ENCODE peak calls at places on chromosome 20, in eight cellular contexts. One of them, this sample, is unnamed. For H3K4me1, the result is how much of the 10 kb centered on the place peaks cover.

GRCh38 chr20:46031701-46032254 is 2.8 kb downstream of the SLC12A5 start:
- DNase-seq in CD4-positive, CD25-positive, alpha-beta regulatory T cell: no peak
- DNase-seq in mammary epithelial cell: no peak
- DNase-seq in A549: no peak
- DNase-seq in HCT116: no peak
- DNase-seq in heart left ventricle: peak
- DNase-seq in GM23248: peak
- DNase-seq in IMR-90: no peak
- DNase-seq in this sample: no peak

GRCh38 chr20:36744764-36745191 is 1.1 kb downstream of the NDRG3 start:
- DNase-seq in heart left ventricle: peak
- DNase-seq in GM23248: peak
- DNase-seq in mammary epithelial cell: peak
- DNase-seq in HCT116: no peak
- DNase-seq in CD4-positive, CD25-positive, alpha-beta regulatory T cell: no peak
- DNase-seq in A549: no peak
- DNase-seq in IMR-90: peak
- DNase-seq in this sample: no peak

GRCh38 chr20:41594514-41595322 is 23.5 kb downstream of the CHD6 start:
- DNase-seq in heart left ventricle: no peak
- DNase-seq in mammary epithelial cell: no peak
- DNase-seq in IMR-90: no peak
- DNase-seq in GM23248: no peak
- DNase-seq in A549: no peak
- DNase-seq in CD4-positive, CD25-positive, alpha-beta regulatory T cell: no peak
- DNase-seq in HCT116: no peak
- DNase-seq in this sample: no peak

GRCh38 chr20:60823001-60823649 is 428.9 kb upstream of the CDH4 start:
- DNase-seq in IMR-90: no peak
- DNase-seq in A549: no peak
- DNase-seq in HCT116: no peak
- DNase-seq in GM23248: no peak
- DNase-seq in CD4-positive, CD25-positive, alpha-beta regulatory T cell: no peak
- DNase-seq in heart left ventricle: no peak
- DNase-seq in mammary epithelial cell: no peak
- DNase-seq in this sample: no peak

GRCh38 chr20:24691901-24692351 is 222.5 kb downstream of the SYNDIG1 start:
- DNase-seq in GM23248: no peak
- DNase-seq in mammary epithelial cell: no peak
- DNase-seq in A549: no peak
- DNase-seq in heart left ventricle: no peak
- DNase-seq in CD4-positive, CD25-positive, alpha-beta regulatory T cell: no peak
- DNase-seq in IMR-90: no peak
- DNase-seq in HCT116: no peak
- DNase-seq in this sample: no peak

GRCh38 chr20:16206817-16207216 is 366.4 kb downstream of the KIF16B start:
- DNase-seq in A549: no peak
- DNase-seq in mammary epithelial cell: no peak
- DNase-seq in heart left ventricle: no peak
- DNase-seq in GM23248: no peak
- DNase-seq in CD4-positive, CD25-positive, alpha-beta regulatory T cell: no peak
- DNase-seq in HCT116: no peak
- DNase-seq in IMR-90: no peak
- DNase-seq in this sample: no peak

GRCh38 chr20:41969656-41970055 is 351.5 kb upstream of the CHD6 start:
- DNase-seq in mammary epithelial cell: no peak
- DNase-seq in heart left ventricle: no peak
- DNase-seq in GM23248: no peak
- DNase-seq in IMR-90: no peak
- DNase-seq in HCT116: no peak
- DNase-seq in CD4-positive, CD25-positive, alpha-beta regulatory T cell: no peak
- DNase-seq in A549: no peak
- DNase-seq in this sample: no peak

GRCh38 chr20:58202039-58202438 is 26.4 kb downstream of the ANKRD60 start:
- DNase-seq in mammary epithelial cell: no peak
- DNase-seq in A549: no peak
- DNase-seq in GM23248: peak
- DNase-seq in IMR-90: no peak
- DNase-seq in heart left ventricle: no peak
- DNase-seq in CD4-positive, CD25-positive, alpha-beta regulatory T cell: no peak
- DNase-seq in HCT116: no peak
- DNase-seq in this sample: no peak

GRCh38 chr20:35771689-35772562 is at the start of gene PHF20:
- DNase-seq in heart left ventricle: peak
- DNase-seq in mammary epithelial cell: peak
- DNase-seq in A549: peak
- DNase-seq in GM23248: peak
- DNase-seq in CD4-positive, CD25-positive, alpha-beta regulatory T cell: peak
- DNase-seq in HCT116: peak
- DNase-seq in IMR-90: peak
- DNase-seq in this sample: peak

GRCh38 chr20:47320990-47321805 is 35.3 kb downstream of the ZMYND8 start:
- DNase-seq in IMR-90: no peak
- DNase-seq in A549: peak
- DNase-seq in heart left ventricle: no peak
- DNase-seq in HCT116: no peak
- DNase-seq in CD4-positive, CD25-positive, alpha-beta regulatory T cell: no peak
- DNase-seq in GM23248: no peak
- DNase-seq in mammary epithelial cell: peak
- DNase-seq in this sample: no peak
- H3K4me1 ChIP-seq in IMR-90: under half
- H3K4me1 ChIP-seq in A549: half or more
- H3K4me1 ChIP-seq in heart left ventricle: under half
- H3K4me1 ChIP-seq in HCT116: half or more
- H3K4me1 ChIP-seq in CD4-positive, CD25-positive, alpha-beta regulatory T cell: under half
- H3K4me1 ChIP-seq in GM23248: under half
- H3K4me1 ChIP-seq in mammary epithelial cell: half or more
- H3K4me1 ChIP-seq in this sample: under half

GRCh38 chr20:14979472-14979986 is 642.1 kb upstream of the FLRT3 start:
- DNase-seq in A549: peak
- DNase-seq in mammary epithelial cell: no peak
- DNase-seq in IMR-90: no peak
- DNase-seq in HCT116: no peak
- DNase-seq in heart left ventricle: no peak
- DNase-seq in GM23248: peak
- DNase-seq in CD4-positive, CD25-positive, alpha-beta regulatory T cell: no peak
- DNase-seq in this sample: no peak
- H3K4me1 ChIP-seq in A549: under half
- H3K4me1 ChIP-seq in mammary epithelial cell: under half
- H3K4me1 ChIP-seq in IMR-90: under half
- H3K4me1 ChIP-seq in HCT116: under half
- H3K4me1 ChIP-seq in heart left ventricle: under half
- H3K4me1 ChIP-seq in GM23248: under half
- H3K4me1 ChIP-seq in CD4-positive, CD25-positive, alpha-beta regulatory T cell: under half
- H3K4me1 ChIP-seq in this sample: under half

GRCh38 chr20:53658973-53659372 is 65.3 kb upstream of the ZNF217 start:
- DNase-seq in GM23248: no peak
- DNase-seq in IMR-90: no peak
- DNase-seq in mammary epithelial cell: no peak
- DNase-seq in heart left ventricle: no peak
- DNase-seq in A549: no peak
- DNase-seq in HCT116: no peak
- DNase-seq in CD4-positive, CD25-positive, alpha-beta regulatory T cell: no peak
- DNase-seq in this sample: no peak

GRCh38 chr20:53658327-53658726 is 64.7 kb upstream of the ZNF217 start:
- DNase-seq in GM23248: no peak
- DNase-seq in heart left ventricle: no peak
- DNase-seq in IMR-90: no peak
- DNase-seq in HCT116: no peak
- DNase-seq in A549: no peak
- DNase-seq in CD4-positive, CD25-positive, alpha-beta regulatory T cell: no peak
- DNase-seq in mammary epithelial cell: no peak
- DNase-seq in this sample: no peak

GRCh38 chr20:53660078-53660909 is 66.7 kb upstream of the ZNF217 start:
- DNase-seq in CD4-positive, CD25-positive, alpha-beta regulatory T cell: peak
- DNase-seq in A549: no peak
- DNase-seq in IMR-90: peak
- DNase-seq in GM23248: peak
- DNase-seq in heart left ventricle: peak
- DNase-seq in mammary epithelial cell: no peak
- DNase-seq in HCT116: no peak
- DNase-seq in this sample: peak

GRCh38 chr20:53662595-53662994 is 69.0 kb upstream of the ZNF217 start:
- DNase-seq in HCT116: no peak
- DNase-seq in heart left ventricle: no peak
- DNase-seq in mammary epithelial cell: no peak
- DNase-seq in GM23248: no peak
- DNase-seq in A549: no peak
- DNase-seq in IMR-90: no peak
- DNase-seq in CD4-positive, CD25-positive, alpha-beta regulatory T cell: no peak
- DNase-seq in this sample: no peak

GRCh38 chr20:53660947-53661381 is 67.3 kb upstream of the ZNF217 start:
- DNase-seq in heart left ventricle: no peak
- DNase-seq in mammary epithelial cell: no peak
- DNase-seq in IMR-90: peak
- DNase-seq in GM23248: peak
- DNase-seq in HCT116: no peak
- DNase-seq in CD4-positive, CD25-positive, alpha-beta regulatory T cell: peak
- DNase-seq in A549: no peak
- DNase-seq in this sample: no peak
- H3K4me1 ChIP-seq in heart left ventricle: under half
- H3K4me1 ChIP-seq in mammary epithelial cell: under half
- H3K4me1 ChIP-seq in IMR-90: under half
- H3K4me1 ChIP-seq in GM23248: under half
- H3K4me1 ChIP-seq in HCT116: under half
- H3K4me1 ChIP-seq in CD4-positive, CD25-positive, alpha-beta regulatory T cell: under half
- H3K4me1 ChIP-seq in A549: under half
- H3K4me1 ChIP-seq in this sample: under half

GRCh38 chr20:10710995-10711775 is 37.4 kb upstream of the JAG1 start:
- DNase-seq in mammary epithelial cell: no peak
- DNase-seq in IMR-90: peak
- DNase-seq in GM23248: no peak
- DNase-seq in heart left ventricle: no peak
- DNase-seq in A549: peak
- DNase-seq in CD4-positive, CD25-positive, alpha-beta regulatory T cell: no peak
- DNase-seq in HCT116: no peak
- DNase-seq in this sample: no peak
- H3K4me1 ChIP-seq in mammary epithelial cell: under half
- H3K4me1 ChIP-seq in IMR-90: under half
- H3K4me1 ChIP-seq in GM23248: under half
- H3K4me1 ChIP-seq in heart left ventricle: under half
- H3K4me1 ChIP-seq in A549: half or more
- H3K4me1 ChIP-seq in CD4-positive, CD25-positive, alpha-beta regulatory T cell: under half
- H3K4me1 ChIP-seq in HCT116: under half
- H3K4me1 ChIP-seq in this sample: under half

DNA sequence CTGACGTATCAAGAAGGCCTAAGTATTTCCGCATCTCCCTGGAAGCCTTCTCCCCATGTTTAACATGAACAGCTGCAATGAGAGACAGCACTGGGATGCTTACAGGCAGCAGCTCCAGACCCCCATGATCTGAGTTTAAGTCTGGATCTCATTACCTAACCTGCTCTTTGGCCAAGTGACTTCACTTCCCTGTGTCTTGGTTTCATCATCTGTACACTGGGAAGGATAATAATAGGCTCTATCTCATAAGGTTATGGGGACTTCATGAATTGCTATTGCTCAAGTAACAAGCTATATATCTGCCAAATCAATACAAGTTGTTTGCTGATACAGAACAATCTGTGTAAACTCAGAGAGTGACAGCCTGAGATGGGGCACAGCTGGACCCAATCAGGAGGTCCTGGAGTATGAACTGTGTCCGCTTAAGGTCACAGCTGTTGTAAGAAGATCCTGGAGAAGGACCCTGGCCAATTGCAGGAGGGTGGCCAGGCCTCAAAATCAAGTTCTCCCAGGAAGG is 56.0 kb downstream of the TGM2 start:
- DNase-seq in CD4-positive, CD25-positive, alpha-beta regulatory T cell: no peak
- DNase-seq in A549: no peak
- DNase-seq in HCT116: no peak
- DNase-seq in mammary epithelial cell: no peak
- DNase-seq in IMR-90: peak
- DNase-seq in heart left ventricle: peak
- DNase-seq in GM23248: peak
- DNase-seq in this sample: no peak
- H3K4me1 ChIP-seq in CD4-positive, CD25-positive, alpha-beta regulatory T cell: under half
- H3K4me1 ChIP-seq in A549: half or more
- H3K4me1 ChIP-seq in HCT116: under half
- H3K4me1 ChIP-seq in mammary epithelial cell: under half
- H3K4me1 ChIP-seq in IMR-90: under half
- H3K4me1 ChIP-seq in heart left ventricle: under half
- H3K4me1 ChIP-seq in GM23248: under half
- H3K4me1 ChIP-seq in this sample: under half

GRCh38 chr20:20655883-20656282 is 56.6 kb downstream of the RALGAPA2 start:
- DNase-seq in HCT116: no peak
- DNase-seq in heart left ventricle: no peak
- DNase-seq in CD4-positive, CD25-positive, alpha-beta regulatory T cell: no peak
- DNase-seq in mammary epithelial cell: no peak
- DNase-seq in GM23248: no peak
- DNase-seq in A549: no peak
- DNase-seq in IMR-90: no peak
- DNase-seq in this sample: no peak
- H3K4me1 ChIP-seq in HCT116: under half
- H3K4me1 ChIP-seq in heart left ventricle: under half
- H3K4me1 ChIP-seq in CD4-positive, CD25-positive, alpha-beta regulatory T cell: under half
- H3K4me1 ChIP-seq in mammary epithelial cell: under half
- H3K4me1 ChIP-seq in GM23248: under half
- H3K4me1 ChIP-seq in A549: under half
- H3K4me1 ChIP-seq in IMR-90: under half
- H3K4me1 ChIP-seq in this sample: under half

DNA sequence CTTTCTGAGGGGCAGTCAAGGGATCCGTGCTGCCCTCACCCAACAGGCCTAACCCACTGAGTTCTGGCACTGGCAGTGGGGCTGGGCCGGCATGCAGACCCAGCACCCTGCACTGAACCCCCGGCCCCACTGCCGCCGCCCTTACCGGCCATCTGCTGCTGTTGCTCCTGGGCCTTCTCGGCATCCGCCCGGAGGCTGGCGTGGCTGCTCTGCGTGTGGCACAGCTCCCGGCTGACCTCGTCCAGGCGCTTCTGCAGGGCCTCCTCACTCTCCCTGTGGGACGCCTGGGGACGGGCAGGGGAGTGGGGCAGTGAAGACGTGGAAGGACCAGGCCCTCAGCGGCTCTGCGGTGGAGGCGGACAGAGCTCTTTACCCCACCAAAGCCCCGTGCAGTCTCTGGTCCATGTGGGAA is 52.4 kb downstream of the RRBP1 start:
- DNase-seq in HCT116: no peak
- DNase-seq in heart left ventricle: peak
- DNase-seq in CD4-positive, CD25-positive, alpha-beta regulatory T cell: no peak
- DNase-seq in A549: no peak
- DNase-seq in GM23248: no peak
- DNase-seq in IMR-90: no peak
- DNase-seq in mammary epithelial cell: no peak
- DNase-seq in this sample: no peak
- H3K4me1 ChIP-seq in HCT116: under half
- H3K4me1 ChIP-seq in heart left ventricle: under half
- H3K4me1 ChIP-seq in CD4-positive, CD25-positive, alpha-beta regulatory T cell: under half
- H3K4me1 ChIP-seq in A549: under half
- H3K4me1 ChIP-seq in GM23248: under half
- H3K4me1 ChIP-seq in IMR-90: under half
- H3K4me1 ChIP-seq in mammary epithelial cell: under half
- H3K4me1 ChIP-seq in this sample: under half

DNA sequence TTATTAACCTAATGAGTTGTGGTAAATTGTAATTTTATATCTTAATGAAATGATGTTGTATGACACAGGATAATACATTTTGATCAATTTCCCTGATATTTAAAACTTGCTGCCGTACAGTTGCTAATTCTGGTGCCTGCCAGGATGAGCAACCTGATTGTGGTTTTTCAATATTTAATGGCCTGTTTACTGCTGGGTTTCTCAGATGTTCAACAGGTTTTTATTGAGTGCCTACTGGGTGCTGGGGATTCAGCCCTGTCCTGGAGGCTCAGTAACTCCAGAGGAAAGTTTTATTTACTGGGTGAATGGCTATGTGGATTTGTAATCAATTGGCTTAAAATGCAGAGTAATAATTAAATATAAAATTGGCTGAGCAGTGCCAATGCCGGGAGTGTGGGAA is 8.0 kb downstream of the TOX2 start:
- DNase-seq in GM23248: no peak
- DNase-seq in heart left ventricle: no peak
- DNase-seq in CD4-positive, CD25-positive, alpha-beta regulatory T cell: no peak
- DNase-seq in A549: no peak
- DNase-seq in IMR-90: no peak
- DNase-seq in HCT116: no peak
- DNase-seq in mammary epithelial cell: no peak
- DNase-seq in this sample: no peak
- H3K4me1 ChIP-seq in GM23248: under half
- H3K4me1 ChIP-seq in heart left ventricle: under half
- H3K4me1 ChIP-seq in CD4-positive, CD25-positive, alpha-beta regulatory T cell: under half
- H3K4me1 ChIP-seq in A549: under half
- H3K4me1 ChIP-seq in IMR-90: under half
- H3K4me1 ChIP-seq in HCT116: under half
- H3K4me1 ChIP-seq in mammary epithelial cell: under half
- H3K4me1 ChIP-seq in this sample: under half

This sample was measured in ovary.